ENCODE peak calls at places on chromosomes 16 and 17, in eight cellular contexts. A, L, E, N, Z, Q, P and V are unnamed samples.

GRCh38 chr16:71700822-71701221 is 23.7 kb downstream of the PHLPP2 start:
- DNase-seq in E (no peak), Z (no peak), P (no peak), A (no peak), L (no peak), Q (no peak), N (no peak), V (no peak)

GRCh38 chr17:3740611-3741073 is 16.9 kb downstream of the HASPIN start:
- DNase-seq in Q (no peak), Z (no peak), L (no peak), P (no peak), E (no peak), A (no peak), N (peak), V (no peak)

GRCh38 chr17:43006639-43007551 is at the start of gene IFI35:
- DNase-seq in Q (peak), P (peak), L (peak), E (peak), N (no peak), Z (peak), A (peak), V (peak)

GRCh38 chr17:17989081-17989480 is 16.4 kb downstream of the DRC3 start:
- DNase-seq in N (no peak), A (no peak), E (no peak), P (no peak), L (no peak), Q (no peak), Z (no peak), V (no peak)

GRCh38 chr16:79064259-79064658 is 536.3 kb downstream of the MAF start:
- DNase-seq in A (no peak), Z (no peak), L (no peak), N (no peak), E (no peak), Q (no peak), P (no peak), V (no peak)

GRCh38 chr16:77043076-77043475 is 147.9 kb upstream of the MON1B start:
- DNase-seq in L (peak), N (no peak), A (no peak), Z (peak), E (no peak), Q (no peak), P (no peak), V (peak)

GRCh38 chr17:33044771-33045170 is 53.1 kb downstream of the SPACA3 start:
- DNase-seq in E (no peak), Q (no peak), A (no peak), L (no peak), P (no peak), Z (no peak), N (no peak), V (no peak)

GRCh38 chr17:12877953-12878669 is 88.8 kb downstream of the ARHGAP44 start:
- DNase-seq in A (no peak), P (no peak), E (no peak), L (no peak), Q (no peak), Z (no peak), N (no peak), V (no peak)

GRCh38 chr17:17935321-17936271 is 36.6 kb downstream of the TOM1L2 start:
- DNase-seq in E (peak), Q (no peak), L (peak), Z (no peak), N (peak), A (no peak), P (no peak), V (peak)

GRCh38 chr16:3274490-3274889 is 8.8 kb upstream of the ZNF263 start:
- DNase-seq in Z (peak), E (no peak), L (peak), Q (no peak), N (no peak), P (no peak), A (no peak), V (no peak)

GRCh38 chr17:27760069-27760885 is 40.1 kb downstream of the NOS2 start:
- DNase-seq in N (peak), A (peak), E (no peak), P (peak), L (peak), Q (peak), Z (peak), V (peak)

GRCh38 chr17:40938981-40939380 is 1.5 kb upstream of the KRT23 start:
- DNase-seq in L (peak), Z (no peak), A (no peak), P (no peak), N (no peak), Q (no peak), E (no peak), V (no peak)

GRCh38 chr17:82528484-82529265 is 9.1 kb downstream of the FOXK2 start:
- DNase-seq in P (peak), E (peak), Z (peak), N (no peak), A (peak), Q (peak), L (peak), V (peak)

GRCh38 chr16:74896389-74897370 is 88.2 kb downstream of the WDR59 start:
- DNase-seq in A (no peak), Z (no peak), P (no peak), E (no peak), N (no peak), Q (no peak), L (peak), V (peak)

GRCh38 chr16:27181020-27181419 is 22.3 kb upstream of the KDM8 start:
- DNase-seq in N (no peak), P (no peak), A (no peak), L (no peak), Q (no peak), Z (no peak), E (no peak), V (no peak)

GRCh38 chr16:1078579-1079021 is 6.1 kb downstream of the SSTR5 start:
- DNase-seq in Q (no peak), E (no peak), Z (no peak), A (no peak), N (no peak), P (no peak), L (peak), V (peak)

GRCh38 chr17:44543213-44543904 is 13.9 kb upstream of the FZD2 start:
- DNase-seq in Z (peak), A (no peak), N (no peak), L (peak), E (no peak), Q (no peak), P (no peak), V (peak)

GRCh38 chr16:8551388-8552332 is 38.7 kb downstream of the TMEM114 start:
- DNase-seq in A (no peak), L (no peak), Q (no peak), P (no peak), N (no peak), E (no peak), Z (no peak), V (no peak)

GRCh38 chr17:37446027-37446426 is 39.3 kb downstream of the TADA2A start:
- DNase-seq in E (no peak), Q (no peak), P (no peak), N (no peak), L (peak), A (no peak), Z (peak), V (peak)

GRCh38 chr16:24986512-24987303 is 28.5 kb downstream of the ARHGAP17 start:
- DNase-seq in N (peak), A (peak), Q (peak), Z (no peak), P (peak), E (no peak), L (peak), V (no peak)

GRCh38 chr17:18860161-18860972 is 2.4 kb downstream of the PRPSAP2 start:
- DNase-seq in Q (no peak), L (peak), E (no peak), Z (no peak), A (no peak), N (no peak), P (no peak), V (peak)

GRCh38 chr16:78665373-78665772 is 565.9 kb downstream of the WWOX start:
- DNase-seq in Z (no peak), E (no peak), N (no peak), L (peak), A (no peak), Q (no peak), P (no peak), V (no peak)

GRCh38 chr16:9099131-9099625 is 7.7 kb downstream of the HAPSTR1 start:
- DNase-seq in L (peak), E (no peak), Q (no peak), Z (no peak), N (no peak), A (no peak), P (no peak), V (peak)

GRCh38 chr17:31486351-31487062 is 95.0 kb downstream of the RAB11FIP4 start:
- DNase-seq in Q (no peak), N (no peak), L (no peak), E (no peak), P (no peak), Z (no peak), A (peak), V (no peak)

GRCh38 chr17:8944748-8945147 is 20.8 kb downstream of the PIK3R5 start:
- DNase-seq in P (no peak), E (peak), A (no peak), Z (no peak), Q (no peak), N (no peak), L (no peak), V (no peak)

GRCh38 chr17:58156839-58157803 is 8.9 kb downstream of the OR4D1 start:
- DNase-seq in N (no peak), E (no peak), Q (peak), P (peak), A (peak), Z (peak), L (peak), V (no peak)

GRCh38 chr16:62022688-62023087 is 13.6 kb downstream of the CDH8 start:
- DNase-seq in N (no peak), L (no peak), P (no peak), A (no peak), Q (no peak), E (no peak), Z (peak), V (no peak)

GRCh38 chr17:1942666-1943431 is 82.3 kb downstream of the RTN4RL1 start:
- DNase-seq in A (no peak), N (no peak), P (no peak), Z (no peak), E (no peak), Q (no peak), L (no peak), V (no peak)

GRCh38 chr17:356671-357434 is 4.2 kb upstream of the RPH3AL start:
- DNase-seq in A (no peak), P (no peak), Q (no peak), Z (no peak), E (no peak), L (no peak), N (no peak), V (no peak)

GRCh38 chr16:20023190-20023589 is 50.5 kb downstream of the GPR139 start:
- DNase-seq in Z (peak), P (no peak), Q (no peak), L (peak), E (no peak), N (no peak), A (no peak), V (no peak)

GRCh38 chr17:70872194-70872593 is 702.9 kb downstream of the KCNJ2 start:
- DNase-seq in N (no peak), Q (no peak), P (no peak), L (no peak), E (no peak), A (no peak), Z (no peak), V (no peak)

GRCh38 chr16:2803545-2804195 is 5.4 kb downstream of the PRSS41 start:
- DNase-seq in L (no peak), A (no peak), Z (no peak), E (peak), Q (no peak), N (no peak), P (no peak), V (no peak)

GRCh38 chr17:19248923-19249574 is 11.9 kb downstream of the EPN2 start:
- DNase-seq in N (no peak), Q (peak), L (peak), P (peak), E (no peak), Z (no peak), A (peak), V (no peak)

GRCh38 chr17:27577124-27577761 is 53.7 kb upstream of the LGALS9 start:
- DNase-seq in Z (peak), N (no peak), Q (no peak), E (no peak), L (peak), A (no peak), P (no peak), V (no peak)

GRCh38 chr16:621526-622105 is 9.2 kb upstream of the WFIKKN1 start:
- DNase-seq in E (no peak), Z (no peak), N (no peak), Q (no peak), L (no peak), P (no peak), A (no peak), V (no peak)

DNA sequence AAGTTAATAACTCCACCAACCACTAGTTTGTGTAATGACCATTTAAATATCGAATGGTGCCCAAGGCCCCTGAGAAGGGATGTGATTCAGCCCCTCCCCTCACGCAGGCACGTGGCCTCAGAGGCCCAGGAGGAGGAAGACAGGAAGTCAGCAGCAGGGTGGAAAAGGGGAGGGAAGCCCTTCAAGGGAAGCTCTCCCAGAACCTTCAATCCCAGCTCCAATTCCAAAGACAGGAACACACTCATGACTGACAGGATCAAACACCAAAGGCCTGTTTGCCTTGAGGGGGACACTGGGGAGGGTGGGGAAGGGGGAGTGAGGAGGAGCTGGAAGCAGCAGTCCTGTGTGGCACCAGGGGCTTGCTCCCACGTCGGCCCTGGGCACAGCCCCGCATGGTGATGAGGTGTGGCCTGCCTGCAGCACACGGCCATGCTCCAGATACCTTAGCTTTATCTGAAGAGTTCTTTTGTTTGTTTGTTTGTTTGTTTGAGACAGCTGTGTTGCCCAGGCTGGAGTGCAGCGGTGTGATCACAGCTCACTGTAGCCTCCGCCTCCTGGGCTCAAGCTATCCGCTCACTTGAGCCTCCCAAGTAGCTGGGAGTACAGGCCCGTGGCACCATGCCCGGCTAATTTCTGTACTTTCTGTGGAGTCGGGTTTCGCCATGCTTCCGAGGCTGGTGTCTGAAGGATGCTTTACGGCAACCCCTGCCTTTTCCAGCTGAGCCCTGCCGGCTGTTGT is 105.0 kb downstream of the ZNF778 start:
- DNase-seq in Z (peak), L (peak), E (peak), Q (no peak), N (peak), A (peak), P (no peak), V (no peak)
- H3K27ac ChIP-seq in Z (peak), L (peak), E (peak), Q (peak), N (no peak), A (no peak), P (peak), V (peak)

GRCh38 chr16:48025359-48025758 is 130.4 kb downstream of the ABCC12 start:
- DNase-seq in N (no peak), L (no peak), P (no peak), Z (no peak), Q (no peak), E (no peak), A (no peak), V (no peak)
- TF ChIP-seq CTCF in N (no peak), L (no peak), P (no peak), Z (no peak), Q (no peak), E (no peak), A (no peak), V (no peak)

DNA sequence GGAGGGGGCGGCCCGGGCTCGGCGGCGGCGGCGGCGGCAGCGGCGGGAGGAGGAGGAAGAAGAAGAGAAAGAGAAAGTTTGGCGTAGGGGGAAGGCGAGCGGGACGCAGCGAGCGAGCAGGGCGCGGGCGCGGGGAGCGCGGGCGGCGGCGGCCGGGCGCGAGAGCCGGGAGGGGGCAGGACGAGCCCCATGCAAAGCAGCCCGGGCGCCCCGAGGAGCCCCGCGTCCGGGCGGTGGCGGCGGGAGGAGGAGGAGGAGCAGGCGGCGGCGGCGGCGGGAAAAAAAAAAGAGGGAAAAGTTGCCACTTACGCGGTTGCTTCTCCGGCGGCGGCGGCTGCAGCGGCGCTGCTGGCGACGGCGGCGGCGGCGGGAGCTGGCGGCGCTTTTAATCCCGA is 10.3 kb upstream of the ZFHX3 start:
- DNase-seq in L (peak), E (peak), Q (peak), A (peak), N (no peak), P (peak), Z (no peak), V (no peak)
- H3K27ac ChIP-seq in L (peak), E (peak), Q (peak), A (peak), N (no peak), P (peak), Z (no peak), V (peak)

DNA sequence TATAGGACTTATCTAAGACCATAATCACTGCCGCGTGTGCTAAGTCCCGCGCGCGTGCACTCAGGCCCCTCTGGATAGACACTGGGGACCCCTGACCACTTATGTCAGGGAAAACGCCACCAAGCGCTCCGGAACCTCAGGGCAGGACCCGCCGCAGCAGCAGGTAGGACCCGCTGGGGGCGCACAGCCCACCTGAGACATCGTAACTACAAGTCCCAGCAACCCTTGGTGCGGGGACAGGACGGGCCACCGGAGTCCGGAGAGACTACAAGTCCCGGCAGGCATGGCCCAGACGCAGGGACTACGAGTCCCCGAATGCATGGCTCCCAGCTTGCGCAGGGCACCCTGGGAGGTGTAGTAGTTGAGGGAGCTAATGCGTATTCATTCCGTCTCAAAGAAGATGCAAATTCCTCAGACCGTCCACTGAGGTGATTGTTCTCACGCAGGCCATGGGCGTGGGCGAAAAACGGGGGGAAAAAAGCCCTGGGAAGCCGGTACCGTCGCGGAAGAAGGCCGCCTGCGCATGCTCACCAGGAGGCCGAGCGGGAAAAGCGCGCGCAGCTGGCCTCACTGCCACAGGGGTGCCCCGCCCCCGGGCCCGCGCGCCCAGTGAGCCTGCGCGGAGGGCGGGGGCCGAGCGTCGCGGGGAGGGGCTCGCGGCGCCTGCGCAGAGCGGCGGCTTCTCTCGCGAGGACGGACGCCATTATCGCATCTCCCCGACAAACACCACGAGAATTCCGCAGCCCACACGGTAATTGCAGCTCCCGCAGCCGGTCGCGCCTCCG is at the start of gene BANP:
- DNase-seq in L (peak), P (peak), N (peak), E (peak), Z (peak), Q (peak), A (peak), V (peak)
- TF ChIP-seq CTCF in L (no peak), P (peak), N (no peak), E (peak), Z (peak), Q (peak), A (peak), V (peak)